ENCODE peak calls at places on chromosomes 2 and 18, in ten cellular contexts. I, C, K, Y, H, U, R, E, L and X are unnamed samples.

GRCh38 chr18:10067670-10068659 is 154.1 kb downstream of the VAPA start:
- DNase-seq in I (no peak), C (no peak), K (no peak), Y (no peak), H (no peak), U (no peak), R (no peak), E (peak; percentile 51), L (no peak), X (no peak)

GRCh38 chr2:30686669-30687068 is 120.6 kb downstream of the CAPN13 start:
- DNase-seq in I (no peak), C (no peak), K (no peak), Y (no peak), H (no peak), U (no peak), R (no peak), E (no peak), L (no peak), X (no peak)

GRCh38 chr2:42663828-42664227 is 95.4 kb downstream of the MTA3 start:
- DNase-seq in I (no peak), C (no peak), K (no peak), Y (peak; percentile 36), H (no peak), U (no peak), R (no peak), E (no peak), L (no peak), X (no peak)

GRCh38 chr2:112073875-112074274 is 18.8 kb downstream of the TMEM87B start:
- DNase-seq in I (no peak), C (no peak), K (no peak), Y (peak; percentile 30), H (no peak), U (no peak), R (no peak), E (no peak), L (no peak), X (no peak)

GRCh38 chr18:811192-812122 is 585 bp downstream of the YES1 start:
- DNase-seq in I (peak; percentile 89), C (peak; percentile 91), K (peak; percentile 32), Y (peak; percentile 41), H (no peak), U (peak; percentile 32), R (peak; percentile 60), E (no peak), L (peak; percentile 48), X (peak; percentile 45)

GRCh38 chr2:143545643-143546275 is 416.5 kb downstream of the ARHGAP15 start:
- DNase-seq in I (no peak), C (no peak), K (peak; percentile 17), Y (no peak), H (no peak), U (peak; percentile 47), R (no peak), E (no peak), L (no peak), X (no peak)

GRCh38 chr2:17901246-17901645 is 22.8 kb downstream of the KCNS3 start:
- DNase-seq in I (no peak), C (peak; percentile 69), K (no peak), Y (no peak), H (peak; percentile 29), U (no peak), R (no peak), E (no peak), L (peak; percentile 16), X (no peak)

GRCh38 chr2:231886071-231886681 is 40.0 kb downstream of the NPPC start:
- DNase-seq in I (no peak), C (no peak), K (no peak), Y (no peak), H (no peak), U (no peak), R (peak; percentile 6), E (no peak), L (no peak), X (no peak)

GRCh38 chr18:13611616-13612110 is 114.7 kb downstream of the FAM210A start:
- DNase-seq in I (peak; percentile 80), C (peak; percentile 70), K (peak; percentile 83), Y (peak; percentile 24), H (no peak), U (peak; percentile 42), R (no peak), E (peak; percentile 76), L (peak; percentile 67), X (peak; percentile 48)

GRCh38 chr2:237435844-237436590 is 22.1 kb upstream of the COL6A3 start:
- DNase-seq in I (no peak), C (no peak), K (peak; percentile 93), Y (no peak), H (no peak), U (peak; percentile 53), R (no peak), E (no peak), L (no peak), X (peak; percentile 47)

GRCh38 chr2:219496781-219497494 is 1.8 kb upstream of the GMPPA start:
- DNase-seq in I (peak; percentile 85), C (peak; percentile 86), K (peak; percentile 21), Y (no peak), H (no peak), U (peak; percentile 24), R (no peak), E (peak; percentile 80), L (no peak), X (no peak)

GRCh38 chr2:234272069-234272850 is 221.8 kb downstream of the SPP2 start:
- DNase-seq in I (no peak), C (no peak), K (no peak), Y (no peak), H (no peak), U (no peak), R (no peak), E (no peak), L (no peak), X (no peak)

DNA sequence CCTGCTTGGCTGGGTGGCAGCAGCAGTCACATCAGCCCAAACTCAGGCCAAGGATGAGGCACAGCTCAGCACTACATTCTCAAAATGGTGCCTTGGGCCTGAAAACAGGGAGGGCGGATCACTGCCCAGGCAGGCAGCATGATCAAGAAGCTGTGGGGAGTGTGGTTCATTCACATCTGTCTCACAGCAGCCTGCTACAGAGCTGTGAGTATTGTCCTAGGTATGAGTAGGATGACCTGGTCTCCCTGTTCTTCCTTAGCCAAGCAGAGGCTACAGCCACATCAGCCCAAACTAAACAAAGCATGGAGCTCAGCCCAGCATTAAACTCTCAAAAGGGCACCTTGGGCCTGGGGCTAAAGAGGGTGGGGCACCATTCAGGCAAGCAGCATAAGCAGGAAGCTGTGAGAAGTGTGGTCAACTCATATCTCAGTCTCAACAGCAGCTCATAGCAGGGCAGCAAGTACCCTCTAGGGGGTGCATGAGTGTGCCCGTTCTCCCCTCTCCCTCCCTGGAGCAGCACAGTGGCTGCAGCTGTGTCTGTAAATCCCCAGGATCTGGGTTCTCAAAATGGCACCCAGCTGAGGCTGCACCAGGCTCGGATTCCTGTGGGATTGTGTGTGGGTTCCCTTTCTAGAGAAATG is 139.6 kb downstream of the TRABD2A start:
- DNase-seq in I (peak; percentile 79), C (no peak), K (peak; percentile 38), Y (peak; percentile 8), H (no peak), U (peak; percentile 37), R (no peak), E (no peak), L (no peak), X (no peak)
- TF ChIP-seq CTCF in I (peak; percentile 16), C (no peak), K (peak; percentile 37), Y (no peak), H (no peak), U (peak; percentile 26), R (no peak), E (no peak), L (no peak), X (no peak)

DNA sequence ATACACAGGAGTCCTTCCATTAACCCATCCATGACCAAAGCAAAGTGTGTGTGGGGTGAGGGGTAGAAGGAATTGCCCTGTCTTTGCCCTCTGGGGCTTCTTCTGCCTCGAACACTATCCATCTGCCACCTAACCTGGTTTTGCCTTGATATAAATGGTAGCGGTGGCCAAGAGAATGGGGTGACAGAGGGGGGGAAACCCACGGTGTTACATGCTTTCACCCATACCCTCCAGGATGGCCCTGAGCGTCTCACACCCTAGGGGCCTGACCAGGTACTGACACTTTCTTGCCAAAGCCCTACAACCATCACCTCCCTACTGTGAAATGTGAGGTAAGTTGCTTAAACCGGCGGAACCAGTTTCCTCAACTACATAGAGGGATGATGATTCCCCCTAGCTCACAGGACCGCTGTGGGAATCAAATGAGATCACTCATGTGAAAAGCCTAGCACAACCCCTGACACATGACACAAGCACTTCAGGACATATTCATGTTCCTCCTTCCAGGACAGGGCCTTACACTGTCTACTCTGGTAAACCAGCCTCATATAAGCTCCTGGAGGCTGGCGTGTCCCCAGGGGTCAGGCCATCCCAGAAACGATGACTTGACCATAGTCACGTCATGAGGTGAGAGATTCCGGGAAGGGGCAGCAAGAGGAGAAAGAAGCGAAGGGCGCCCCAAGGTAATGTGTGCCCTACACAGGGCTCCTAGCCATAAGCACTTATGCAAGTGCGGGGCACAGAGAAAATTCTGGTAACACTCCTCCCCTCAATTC is 49.7 kb downstream of the C2orf42 start:
- DNase-seq in I (peak; percentile 86), C (no peak), K (peak; percentile 21), Y (peak; percentile 25), H (peak; percentile 85), U (peak; percentile 37), R (peak; percentile 80), E (peak; percentile 77), L (peak; percentile 43), X (peak; percentile 62)
- H3K4me3 ChIP-seq in I (peak overlapping the region; percentile 35), C (peak overlapping the region; percentile 56), K (peak overlapping the region; percentile 40), Y (peak overlapping the region; percentile 47), H (peak overlapping the region; percentile 49), U (peak overlapping the region; percentile 50), R (peak overlapping the region; percentile 74), E (peak overlapping the region; percentile 73), L (peak overlapping the region; percentile 66), X (peak overlapping the region; percentile 89)

DNA sequence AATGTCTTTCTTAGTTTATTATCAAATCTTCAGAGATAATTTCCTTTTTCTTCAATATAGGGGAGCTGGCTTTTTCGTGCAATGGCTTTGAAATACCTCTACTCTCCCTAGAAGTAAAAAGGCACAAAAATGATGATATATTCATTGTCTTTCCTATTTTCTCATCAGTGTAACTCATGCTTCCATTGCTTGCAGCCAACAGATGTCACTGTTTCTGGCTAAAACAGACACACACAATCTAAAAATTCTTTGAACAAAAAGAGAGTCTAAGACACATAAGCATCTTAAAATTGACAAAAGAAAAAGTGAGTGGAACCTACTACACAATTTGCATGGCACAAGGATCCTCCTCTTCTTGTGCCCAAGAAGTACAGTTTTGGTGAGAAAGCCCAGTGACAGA is 448.7 kb upstream of the VRK2 start:
- DNase-seq in I (no peak), C (no peak), K (no peak), Y (no peak), H (no peak), U (no peak), R (no peak), E (no peak), L (no peak), X (no peak)
- H3K4me1 ChIP-seq in I (no peaks in the 10 kb centered on the region), C (no peaks in the 10 kb centered on the region), K (no peaks in the 10 kb centered on the region), Y (no peaks in the 10 kb centered on the region), H (no peaks in the 10 kb centered on the region), U (no peaks in the 10 kb centered on the region), R (no peaks in the 10 kb centered on the region), E (no peaks in the 10 kb centered on the region), L (no peaks in the 10 kb centered on the region), X (no peaks in the 10 kb centered on the region)

DNA sequence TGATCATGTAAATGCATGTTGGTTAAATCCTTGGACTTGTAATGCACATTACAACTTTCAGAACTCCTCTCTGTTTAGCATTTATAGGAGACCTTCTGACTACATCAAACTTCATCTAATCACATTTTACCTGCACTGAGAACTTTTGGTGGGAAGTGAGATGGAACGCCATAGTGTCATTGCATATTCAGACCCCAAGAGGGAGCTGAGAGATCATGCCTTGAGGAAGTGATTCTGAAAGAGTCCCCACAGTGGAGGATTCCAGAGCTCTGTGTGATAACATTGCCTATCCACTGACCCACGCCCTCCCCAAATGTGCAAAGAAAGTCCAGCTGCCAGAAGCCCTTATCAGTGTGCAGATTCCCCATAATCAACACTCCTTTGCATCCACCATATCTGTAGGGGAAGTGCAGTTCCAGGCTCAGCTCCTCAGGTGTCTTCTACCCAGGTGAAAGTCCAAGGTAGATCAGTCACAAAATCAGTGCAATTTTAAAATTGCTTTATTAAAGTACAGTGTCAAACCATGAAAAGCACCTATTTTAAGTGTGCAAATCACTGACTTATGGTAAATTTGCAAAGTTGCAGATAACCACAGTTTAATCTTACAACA is 212.4 kb downstream of the RPIA start:
- DNase-seq in I (no peak), C (no peak), K (peak; percentile 43), Y (peak; percentile 32), H (no peak), U (peak; percentile 25), R (no peak), E (no peak), L (no peak), X (peak; percentile 37)
- TF ChIP-seq CTCF in I (peak; percentile 31), C (peak; percentile 52), K (peak; percentile 79), Y (peak; percentile 49), H (peak; percentile 66), U (peak; percentile 74), R (no peak), E (peak; percentile 47), L (peak; percentile 77), X (no peak)